ENCODE peak calls at places on chromosomes 2 and 18, in six cellular contexts. Q is A549, H is left lung, R is osteoblast, I is cardiac fibroblast, J is fibroblast of mammary gland. D is an unnamed sample.

GRCh38 chr2:16149349-16150243 is 209.2 kb downstream of the MYCN start:
- DNase-seq in R (no peak), H (no peak), I (no peak), J (no peak), Q (no peak), D (no peak)

GRCh38 chr18:32173654-32174053 is 16.2 kb upstream of the MEP1B start:
- DNase-seq in H (no peak), I (no peak), R (no peak), Q (no peak), J (no peak), D (no peak)

GRCh38 chr2:191847764-191848163 is 876 bp upstream of the CAVIN2 start:
- DNase-seq in I (no peak), Q (no peak), J (no peak), R (no peak), H (no peak), D (no peak)

GRCh38 chr2:113268621-113269360 is 9.9 kb downstream of the PAX8 start:
- DNase-seq in R (no peak), I (no peak), H (no peak), J (no peak), Q (no peak), D (no peak)

GRCh38 chr2:109516445-109517117 is 97.2 kb downstream of the SEPTIN10 start:
- DNase-seq in H (no peak), R (peak; percentile 96), Q (peak; percentile 65), J (no peak), I (peak; percentile 57), D (no peak)

GRCh38 chr2:169086893-169087467 is 17.6 kb downstream of the DHRS9 start:
- DNase-seq in Q (no peak), I (no peak), R (no peak), J (no peak), H (no peak), D (no peak)

GRCh38 chr2:43559391-43560230 is 36.2 kb downstream of the THADA start:
- DNase-seq in I (no peak), J (no peak), R (no peak), H (no peak), Q (no peak), D (no peak)

GRCh38 chr2:15556311-15556930 is 4.7 kb downstream of the NBAS start:
- DNase-seq in J (no peak), Q (no peak), I (no peak), R (no peak), H (no peak), D (no peak)

GRCh38 chr2:238231809-238232208 is 8.0 kb downstream of the HES6 start:
- DNase-seq in Q (no peak), J (no peak), I (no peak), R (no peak), H (no peak), D (no peak)
- H3K4me3 ChIP-seq in Q (no peak overlapping the region), J (no peak overlapping the region), I (peak overlapping the region; percentile 55), R (peak overlapping the region; percentile 65), H (peak overlapping the region; percentile 57), D (no peak overlapping the region)

GRCh38 chr2:96637385-96638143 is 548 bp downstream of the KANSL3 start:
- DNase-seq in J (peak; percentile 89), H (peak; percentile 97), R (peak; percentile 98), Q (peak; percentile 90), I (peak; percentile 94), D (peak; percentile 89)

GRCh38 chr2:96642564-96643350 is at the start of gene FER1L5:
- DNase-seq in H (no peak), J (peak; percentile 65), R (peak; percentile 92), I (peak; percentile 62), Q (no peak), D (peak; percentile 49)

GRCh38 chr2:96633641-96634040 is 4.5 kb downstream of the KANSL3 start:
- DNase-seq in J (no peak), H (no peak), I (no peak), R (no peak), Q (no peak), D (no peak)

GRCh38 chr2:96636772-96637171 is 1.3 kb downstream of the KANSL3 start:
- DNase-seq in J (no peak), I (no peak), Q (no peak), H (no peak), R (peak; percentile 19), D (no peak)

DNA sequence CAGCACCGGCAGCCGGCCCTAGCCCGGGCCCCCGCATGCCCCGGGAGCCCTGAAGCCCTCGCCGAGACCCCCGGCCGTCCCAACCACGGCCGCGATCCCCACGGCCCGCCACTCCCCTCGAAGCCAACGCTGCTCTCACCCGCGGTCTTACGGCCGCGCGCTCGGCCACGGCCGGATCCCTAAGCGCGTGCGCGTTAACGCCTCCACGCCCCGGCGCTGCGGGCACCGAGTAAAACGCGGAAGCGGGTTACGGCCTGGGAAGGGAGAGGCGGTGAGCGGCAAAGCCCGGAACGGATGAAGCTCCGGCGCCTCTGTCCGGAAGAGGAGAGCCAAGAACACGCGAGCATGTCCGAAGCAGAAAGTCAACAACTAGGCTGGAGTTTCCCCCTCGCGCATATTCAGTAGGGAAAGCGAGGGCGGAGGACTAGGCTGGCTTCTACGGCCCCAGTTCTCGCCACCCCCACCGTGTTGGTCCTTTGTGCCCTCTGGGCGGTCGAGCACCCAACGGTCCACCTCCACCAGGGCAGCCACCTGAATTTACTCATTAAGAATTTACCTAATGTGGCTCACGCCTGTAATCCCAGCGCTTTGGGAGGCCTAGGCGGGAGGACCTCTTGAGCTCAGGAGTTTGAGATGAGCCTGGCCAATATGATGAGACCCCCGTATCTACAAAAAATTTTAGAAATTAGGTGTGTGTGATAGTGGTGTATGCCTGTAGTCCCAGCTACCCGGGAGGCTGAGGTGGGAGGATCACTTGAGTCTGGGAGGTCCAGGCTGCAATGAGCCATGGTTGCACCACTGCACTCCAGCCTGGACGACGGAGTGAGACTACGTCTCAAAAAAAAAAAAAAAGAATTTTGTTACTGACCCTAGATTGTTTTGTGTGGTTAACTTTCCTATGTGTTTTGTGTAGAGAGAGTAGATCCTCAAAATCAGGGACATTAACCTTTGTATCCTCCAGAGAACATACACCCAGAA is at the start of gene KANSL3:
- DNase-seq in R (peak; percentile 96), Q (peak; percentile 95), H (peak; percentile 98), I (peak; percentile 96), J (peak; percentile 92), D (peak; percentile 93)
- TF ChIP-seq CTCF in R (no peak), Q (no peak), H (no peak), I (no peak), J (no peak), D (no peak)

GRCh38 chr2:148721520-148721931 is 77.0 kb downstream of the EPC2 start:
- DNase-seq in I (peak; percentile 23), Q (no peak), R (peak; percentile 57), J (peak; percentile 34), H (no peak), D (peak; percentile 56)

GRCh38 chr2:148719195-148719749 is 74.7 kb downstream of the EPC2 start:
- DNase-seq in R (no peak), H (no peak), Q (no peak), J (no peak), I (no peak), D (no peak)

GRCh38 chr2:148721991-148722777 is 77.6 kb downstream of the EPC2 start:
- DNase-seq in I (no peak), J (no peak), R (no peak), Q (no peak), H (no peak), D (peak; percentile 42)

GRCh38 chr2:148719941-148720436 is 75.4 kb downstream of the EPC2 start:
- DNase-seq in I (no peak), H (peak; percentile 47), Q (no peak), J (no peak), R (no peak), D (no peak)

GRCh38 chr2:148720501-148720998 is 76.0 kb downstream of the EPC2 start:
- DNase-seq in H (peak; percentile 52), Q (no peak), I (peak; percentile 55), J (peak; percentile 70), R (no peak), D (peak; percentile 49)
- H3K4me3 ChIP-seq in H (no peak overlapping the region), Q (no peak overlapping the region), I (peak overlapping the region; percentile 31), J (peak overlapping the region; percentile 38), R (no peak overlapping the region), D (no peak overlapping the region)

DNA sequence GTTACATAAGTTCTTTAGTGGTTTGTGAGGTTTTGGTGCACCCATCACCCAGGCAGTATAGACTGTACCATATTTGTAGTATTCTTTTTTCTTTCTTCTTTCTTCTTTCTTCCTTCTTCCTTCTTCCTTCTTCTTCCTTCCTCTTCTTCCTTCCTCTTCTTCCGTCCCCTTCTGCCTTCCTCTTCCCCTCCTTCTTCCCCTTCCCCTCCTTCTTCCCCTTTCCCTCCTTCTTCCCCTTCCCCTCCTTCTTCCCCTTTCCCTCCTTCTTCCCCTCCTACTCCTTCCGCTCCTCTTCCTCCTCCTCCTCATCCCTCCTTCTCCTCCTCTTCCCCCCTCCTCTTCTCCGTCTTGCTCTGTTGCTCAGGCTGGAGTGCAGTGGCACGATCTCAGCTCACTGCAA is 41.6 kb downstream of the CAB39 start:
- DNase-seq in I (no peak), J (no peak), H (no peak), R (no peak), Q (no peak), D (no peak)
- TF ChIP-seq CTCF in I (no peak), J (no peak), H (no peak), R (no peak), Q (no peak), D (no peak)

GRCh38 chr18:58310517-58310916 is 266.5 kb downstream of the NEDD4L start:
- DNase-seq in J (no peak), H (peak; percentile 86), I (peak; percentile 44), Q (no peak), R (no peak), D (no peak)
- H3K4me3 ChIP-seq in J (no peak overlapping the region), H (no peak overlapping the region), I (no peak overlapping the region), Q (no peak overlapping the region), R (no peak overlapping the region), D (no peak overlapping the region)

D was measured in AG10803.